ENCODE peak calls at places on chromosomes 16 and 17, in six cellular contexts. N is transverse colon; C is stimulated activated CD4-positive, alpha-beta T cell treated with anti-CD3 and anti-CD28 coated beads, Interleukin-1b, Interleukin-23, amount 100 ng/mL, for 1 hour; V is brain microvascular endothelial cell; Y is AG09319; Z is bronchial epithelial cell. O is an unnamed sample.

GRCh38 chr16:1150511-1150982 is 2.4 kb upstream of the CACNA1H start:
- DNase-seq in N (no peak), C (no peak), V (peak), Y (no peak), Z (no peak), O (no peak)

GRCh38 chr17:17792551-17793377 is 44.0 kb downstream of the SREBF1 start:
- DNase-seq in N (no peak), C (no peak), V (peak), Y (no peak), Z (peak), O (no peak)

GRCh38 chr16:86355114-86355513 is 155.2 kb upstream of the FOXF1 start:
- DNase-seq in N (no peak), C (no peak), V (peak), Y (no peak), Z (no peak), O (no peak)

GRCh38 chr16:67517661-67518423 is 10.8 kb upstream of the RIPOR1 start:
- DNase-seq in N (peak), C (no peak), V (no peak), Y (no peak), Z (no peak), O (no peak)

GRCh38 chr17:79361221-79361734 is 249.6 kb downstream of the RBFOX3 start:
- DNase-seq in N (no peak), C (no peak), V (no peak), Y (no peak), Z (no peak), O (no peak)

GRCh38 chr16:83882118-83882879 is 16.6 kb upstream of the MLYCD start:
- DNase-seq in N (no peak), C (no peak), V (no peak), Y (no peak), Z (no peak), O (no peak)

GRCh38 chr17:21510686-21511367 is 134.7 kb downstream of the KCNJ12 start:
- DNase-seq in N (no peak), C (no peak), V (no peak), Y (no peak), Z (no peak), O (no peak)

GRCh38 chr17:40347319-40348135 is 17.0 kb downstream of the GJD3 start:
- DNase-seq in N (no peak), C (no peak), V (no peak), Y (no peak), Z (no peak), O (no peak)

GRCh38 chr17:8163978-8164814 is 1.4 kb upstream of the VAMP2 start:
- DNase-seq in N (peak), C (no peak), V (no peak), Y (no peak), Z (peak), O (no peak)

O was measured in brain pericyte.